ENCODE peak calls at places on chromosomes 6 and 20, in nine cellular contexts. H is psoas muscle, W is GM23338, J is cardiac muscle cell, X is fibroblast of the aortic adventitia, R is AG10803, S is A549, F is mucosa of descending colon, P is left lung. U is an unnamed sample.

GRCh38 chr6:120405947-120406346 is 928.3 kb downstream of the TBC1D32 start:
- DNase-seq in H (no peak), W (peak), J (no peak), X (no peak), R (no peak), S (no peak), F (no peak), P (no peak), U (no peak)

GRCh38 chr20:56769971-56770570 is 141.0 kb downstream of the TFAP2C start:
- DNase-seq in H (no peak), W (no peak), J (no peak), X (no peak), R (no peak), S (no peak), F (no peak), P (no peak), U (peak)

GRCh38 chr6:131998255-131998982 is 47.2 kb upstream of the CCN2 start:
- DNase-seq in H (no peak), W (no peak), J (peak), X (peak), R (peak), S (no peak), F (no peak), P (no peak), U (peak)

GRCh38 chr6:150302801-150303138 is 66.0 kb upstream of the IYD start:
- DNase-seq in H (no peak), W (no peak), J (no peak), X (no peak), R (no peak), S (no peak), F (no peak), P (no peak), U (no peak)

GRCh38 chr20:34980543-34981213 is 25.0 kb downstream of the MYH7B start:
- DNase-seq in H (no peak), W (peak), J (peak), X (peak), R (peak), S (no peak), F (peak), P (peak), U (peak)

GRCh38 chr6:43271103-43271815 is 26.8 kb upstream of the SLC22A7 start:
- DNase-seq in H (no peak), W (no peak), J (no peak), X (no peak), R (no peak), S (no peak), F (peak), P (no peak), U (no peak)

GRCh38 chr6:37187321-37188022 is 17.5 kb downstream of the PIM1 start:
- DNase-seq in H (no peak), W (no peak), J (no peak), X (no peak), R (no peak), S (no peak), F (no peak), P (no peak), U (no peak)

GRCh38 chr6:5671162-5671561 is 335.6 kb downstream of the NRN1 start:
- DNase-seq in H (no peak), W (no peak), J (peak), X (peak), R (peak), S (no peak), F (no peak), P (no peak), U (peak)

GRCh38 chr6:131635384-131636340 is 1.4 kb upstream of the ENPP3 start:
- DNase-seq in H (no peak), W (no peak), J (no peak), X (no peak), R (no peak), S (no peak), F (no peak), P (no peak), U (no peak)

GRCh38 chr20:63067721-63068560 is 61.2 kb upstream of the BHLHE23 start:
- DNase-seq in H (no peak), W (no peak), J (no peak), X (no peak), R (no peak), S (no peak), F (no peak), P (peak), U (no peak)

GRCh38 chr6:106446287-106446885 is 85.9 kb downstream of the CRYBG1 start:
- DNase-seq in H (no peak), W (peak), J (peak), X (peak), R (peak), S (peak), F (no peak), P (no peak), U (peak)

GRCh38 chr6:32198345-32198696 is 5.9 kb upstream of the GPSM3 start:
- DNase-seq in H (no peak), W (no peak), J (no peak), X (no peak), R (no peak), S (no peak), F (no peak), P (no peak), U (no peak)

GRCh38 chr20:2132461-2132901 is 30.9 kb downstream of the STK35 start:
- DNase-seq in H (no peak), W (no peak), J (no peak), X (no peak), R (no peak), S (no peak), F (no peak), P (no peak), U (peak)

GRCh38 chr6:79946773-79947190 is 571 bp downstream of the ELOVL4 start:
- DNase-seq in H (no peak), W (peak), J (peak), X (peak), R (peak), S (peak), F (peak), P (peak), U (peak)

GRCh38 chr6:142374965-142375733 is 73.3 kb downstream of the ADGRG6 start:
- DNase-seq in H (no peak), W (no peak), J (peak), X (peak), R (peak), S (peak), F (no peak), P (no peak), U (peak)

GRCh38 chr6:33816911-33817310 is 13.1 kb upstream of the MLN start:
- DNase-seq in H (no peak), W (no peak), J (no peak), X (no peak), R (no peak), S (no peak), F (no peak), P (no peak), U (no peak)

GRCh38 chr6:71967436-71967835 is 81.1 kb downstream of the RIMS1 start:
- DNase-seq in H (no peak), W (no peak), J (no peak), X (no peak), R (peak), S (no peak), F (no peak), P (no peak), U (peak)

GRCh38 chr6:133207754-133208153 is 33.4 kb upstream of the EYA4 start:
- DNase-seq in H (no peak), W (no peak), J (no peak), X (no peak), R (no peak), S (no peak), F (no peak), P (no peak), U (no peak)

GRCh38 chr20:57216669-57217068 is 49.8 kb downstream of the BMP7 start:
- DNase-seq in H (no peak), W (no peak), J (no peak), X (no peak), R (no peak), S (no peak), F (no peak), P (no peak), U (no peak)

GRCh38 chr6:34235605-34236422 is 859 bp upstream of the HMGA1 start:
- DNase-seq in H (peak), W (peak), J (peak), X (peak), R (peak), S (peak), F (peak), P (peak), U (peak)

GRCh38 chr6:9254251-9254650 is 818.9 kb upstream of the SLC35B3 start:
- DNase-seq in H (no peak), W (no peak), J (no peak), X (no peak), R (no peak), S (no peak), F (no peak), P (no peak), U (no peak)

GRCh38 chr6:9248125-9248524 is 812.8 kb upstream of the SLC35B3 start:
- DNase-seq in H (no peak), W (no peak), J (no peak), X (no peak), R (peak), S (no peak), F (no peak), P (no peak), U (no peak)

GRCh38 chr6:9252784-9253183 is 817.4 kb upstream of the SLC35B3 start:
- DNase-seq in H (no peak), W (peak), J (no peak), X (no peak), R (no peak), S (no peak), F (no peak), P (no peak), U (no peak)

DNA sequence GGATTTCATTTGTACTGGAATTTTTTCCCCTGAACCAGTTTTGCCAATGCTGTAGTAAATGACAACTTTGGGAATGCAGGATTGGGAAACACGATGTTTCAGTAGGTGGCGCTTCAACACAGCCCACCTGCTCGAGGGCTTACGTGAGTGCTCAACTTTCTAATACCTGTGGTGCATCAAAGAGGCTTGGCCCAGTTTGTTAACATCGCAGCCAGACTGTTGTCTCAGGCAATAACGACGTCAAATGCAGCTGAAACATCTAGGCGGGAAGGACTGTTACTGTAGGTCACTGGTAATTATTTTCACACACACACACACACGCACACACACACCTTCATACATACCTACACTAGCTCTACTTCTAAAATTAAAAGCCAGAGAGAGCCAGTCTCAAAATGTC is 815.5 kb upstream of the SLC35B3 start:
- DNase-seq in H (no peak), W (peak), J (peak), X (peak), R (peak), S (no peak), F (peak), P (no peak), U (peak)
- TF ChIP-seq CTCF in H (peak), W (peak), J (peak), X (peak), R (peak), S (peak), F (no peak), P (peak), U (peak)

DNA sequence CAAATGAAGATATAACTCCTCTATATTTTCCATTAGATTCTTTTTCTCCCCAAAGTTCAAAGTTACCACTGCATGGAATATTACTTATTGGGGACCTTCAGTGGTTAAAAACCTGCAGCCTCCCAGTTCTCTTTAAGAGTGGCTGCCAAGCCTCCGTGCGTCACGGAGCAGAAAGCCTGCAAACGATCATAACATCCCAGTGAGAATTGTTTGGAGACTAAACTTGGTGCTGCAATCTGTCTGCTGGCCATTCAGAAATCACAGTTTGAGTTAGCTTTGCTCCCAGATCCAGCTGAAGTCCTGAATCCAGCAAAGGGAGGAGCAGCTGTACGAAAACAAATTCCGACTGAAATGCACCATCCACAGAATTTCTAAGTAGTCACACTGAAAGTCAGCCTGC is 213.5 kb upstream of the PDE10A start:
- DNase-seq in H (peak), W (no peak), J (peak), X (peak), R (peak), S (no peak), F (no peak), P (no peak), U (peak)
- H3K4me3 ChIP-seq in H (no peak), W (no peak), J (no peak), X (no peak), R (no peak), S (no peak), F (no peak), P (no peak), U (no peak)

DNA sequence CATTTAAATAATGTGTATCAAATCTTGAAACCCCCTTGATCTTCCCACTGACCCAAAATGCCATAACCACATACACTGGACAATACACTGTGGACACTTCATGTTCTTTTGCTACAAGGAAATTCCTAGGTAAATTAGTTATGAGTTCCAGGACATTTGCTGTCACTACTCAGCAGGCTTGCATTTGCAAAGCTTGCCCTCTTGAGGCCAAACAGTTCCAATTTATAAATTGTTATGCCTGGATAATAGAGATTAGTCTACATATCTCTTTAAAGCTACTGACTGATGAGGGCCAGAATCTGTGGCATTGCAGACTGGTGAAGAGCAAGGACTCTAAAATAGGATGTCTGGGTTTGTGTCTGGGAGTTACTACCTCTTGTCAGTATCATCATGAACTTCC is 17.4 kb upstream of the RAB32 start:
- DNase-seq in H (no peak), W (no peak), J (peak), X (peak), R (peak), S (no peak), F (no peak), P (no peak), U (peak)
- TF ChIP-seq CTCF in H (no peak), W (peak), J (peak), X (peak), R (peak), S (peak), F (no peak), P (no peak), U (peak)

GRCh38 chr20:53412600-53413187 is 180.9 kb downstream of the ZNF217 start:
- DNase-seq in H (no peak), W (no peak), J (no peak), X (no peak), R (no peak), S (no peak), F (no peak), P (no peak), U (no peak)

GRCh38 chr20:53408728-53409157 is 184.9 kb downstream of the ZNF217 start:
- DNase-seq in H (no peak), W (no peak), J (peak), X (no peak), R (peak), S (no peak), F (no peak), P (no peak), U (peak)

GRCh38 chr20:53413188-53413631 is 180.4 kb downstream of the ZNF217 start:
- DNase-seq in H (no peak), W (peak), J (no peak), X (no peak), R (no peak), S (peak), F (peak), P (peak), U (no peak)

GRCh38 chr20:53409177-53409576 is 184.5 kb downstream of the ZNF217 start:
- DNase-seq in H (no peak), W (no peak), J (no peak), X (no peak), R (peak), S (no peak), F (no peak), P (no peak), U (peak)

GRCh38 chr20:53411129-53411528 is 182.5 kb downstream of the ZNF217 start:
- DNase-seq in H (no peak), W (no peak), J (no peak), X (no peak), R (no peak), S (no peak), F (no peak), P (no peak), U (no peak)
- H3K4me3 ChIP-seq in H (no peak), W (no peak), J (no peak), X (no peak), R (no peak), S (no peak), F (no peak), P (no peak), U (no peak)

GRCh38 chr6:39453236-39453635 is 130.7 kb upstream of the KCNK16 start:
- DNase-seq in H (no peak), W (no peak), J (peak), X (peak), R (peak), S (no peak), F (no peak), P (no peak), U (peak)

GRCh38 chr6:39452306-39452705 is 129.8 kb upstream of the KCNK16 start:
- DNase-seq in H (no peak), W (no peak), J (peak), X (peak), R (peak), S (no peak), F (no peak), P (no peak), U (peak)

GRCh38 chr6:39452746-39453145 is 130.2 kb upstream of the KCNK16 start:
- DNase-seq in H (no peak), W (no peak), J (no peak), X (no peak), R (no peak), S (no peak), F (no peak), P (no peak), U (peak)

GRCh38 chr6:39453956-39454524 is 131.5 kb upstream of the KCNK16 start:
- DNase-seq in H (no peak), W (no peak), J (no peak), X (no peak), R (no peak), S (no peak), F (no peak), P (no peak), U (peak)

DNA sequence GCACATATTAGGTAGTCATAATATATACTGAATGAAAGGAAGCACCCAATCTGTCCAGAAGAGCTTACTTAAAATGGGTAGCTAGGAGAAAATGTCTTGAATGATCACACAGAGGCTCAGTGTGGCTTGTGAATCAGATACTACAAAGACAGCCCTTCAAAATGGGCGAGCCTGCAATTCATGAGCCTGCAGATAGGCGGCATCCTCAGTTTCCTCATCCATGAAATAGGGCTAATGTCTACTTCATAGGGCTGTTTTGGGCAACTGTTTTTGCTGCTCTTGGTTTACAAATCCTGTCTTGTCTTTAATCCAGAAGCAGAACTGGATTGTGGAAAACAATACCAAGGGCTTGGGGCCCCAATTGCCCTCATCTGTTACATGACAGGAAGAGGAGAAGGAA is 129.3 kb upstream of the KCNK16 start:
- DNase-seq in H (no peak), W (peak), J (no peak), X (no peak), R (no peak), S (no peak), F (no peak), P (no peak), U (peak)
- TF ChIP-seq CTCF in H (peak), W (peak), J (peak), X (peak), R (peak), S (no peak), F (no peak), P (no peak), U (peak)

GRCh38 chr20:49765413-49765736 is 47.3 kb upstream of the SLC9A8 start:
- DNase-seq in H (no peak), W (no peak), J (no peak), X (no peak), R (no peak), S (no peak), F (no peak), P (no peak), U (no peak)
- H3K4me3 ChIP-seq in H (no peak), W (no peak), J (no peak), X (no peak), R (no peak), S (no peak), F (no peak), P (no peak), U (no peak)